ENCODE peak calls at places on chromosomes 7 and 10, in five cellular contexts. N is tibial artery, X is NT2/D1, U is neural crest cell, F is HFF-Myc. L is an unnamed sample.
A peak's percentile ranks its signal among the peaks of the same experiment; 100 is the strongest.

GRCh38 chr7:27179503-27180430 is 5.3 kb downstream of the HOXA11 start:
- DNase-seq in N (peak; percentile 74), X (no peak), U (peak; percentile 75), F (no peak), L (no peak)

GRCh38 chr10:18223898-18224297 is 83.7 kb downstream of the CACNB2 start:
- DNase-seq in N (no peak), X (no peak), U (no peak), F (no peak), L (no peak)

GRCh38 chr10:103542764-103543616 is 49.5 kb downstream of the NEURL1 start:
- DNase-seq in N (no peak), X (peak; percentile 52), U (peak; percentile 16), F (no peak), L (peak; percentile 29)

GRCh38 chr10:93067443-93068365 is 6.0 kb upstream of the CYP26A1 start:
- DNase-seq in N (no peak), X (no peak), U (no peak), F (no peak), L (no peak)

GRCh38 chr10:91694170-91694794 is 61.4 kb upstream of the PPP1R3C start:
- DNase-seq in N (no peak), X (peak; percentile 18), U (no peak), F (no peak), L (no peak)

GRCh38 chr7:113548561-113548960 is 370.2 kb downstream of the PPP1R3A start:
- DNase-seq in N (no peak), X (no peak), U (no peak), F (no peak), L (no peak)

GRCh38 chr7:35272234-35272633 is 18.3 kb upstream of the TBX20 start:
- DNase-seq in N (no peak), X (no peak), U (no peak), F (no peak), L (no peak)

GRCh38 chr10:119761106-119761505 is 35.3 kb downstream of the INPP5F start:
- DNase-seq in N (no peak), X (no peak), U (no peak), F (peak; percentile 39), L (no peak)

GRCh38 chr10:10623958-10624590 is 393.6 kb upstream of the CELF2 start:
- DNase-seq in N (no peak), X (no peak), U (no peak), F (no peak), L (no peak)

GRCh38 chr10:5563991-5564536 is 39.3 kb downstream of the CALML3 start:
- DNase-seq in N (no peak), X (no peak), U (no peak), F (no peak), L (no peak)

GRCh38 chr10:92517034-92517655 is 56.7 kb downstream of the IDE start:
- DNase-seq in N (peak; percentile 66), X (peak; percentile 33), U (peak; percentile 59), F (peak; percentile 65), L (peak; percentile 25)

GRCh38 chr7:21939136-21939857 is 6.4 kb downstream of the CDCA7L start:
- DNase-seq in N (no peak), X (no peak), U (no peak), F (no peak), L (no peak)

GRCh38 chr7:108293190-108293612 is 163.0 kb downstream of the NRCAM start:
- DNase-seq in N (no peak), X (no peak), U (no peak), F (no peak), L (no peak)

GRCh38 chr10:88458209-88458608 is 124.9 kb downstream of the RNLS start:
- DNase-seq in N (no peak), X (no peak), U (no peak), F (no peak), L (no peak)

GRCh38 chr7:84230491-84230890 is 35.9 kb upstream of the SEMA3A start:
- DNase-seq in N (no peak), X (no peak), U (no peak), F (no peak), L (no peak)

L was measured in iPS DF 6.9.